ENCODE peak calls at places on chromosomes 1 and 21, in six cellular contexts. P is H1, T is right cardiac atrium, F is upper lobe of left lung, Z is body of pancreas, V is PC-9. L is an unnamed sample. For H3K9me3, the result is how much of the 10 kb centered on the place peaks cover.

GRCh38 chr1:91570105-91570448 is 69.4 kb downstream of the CDC7 start:
- DNase-seq in P (no peak), T (no peak), F (no peak), Z (no peak), V (no peak), L (no peak)

GRCh38 chr1:244394851-244395765 is 56.6 kb downstream of the ADSS2 start:
- DNase-seq in P (no peak), T (no peak), F (peak), Z (no peak), V (no peak), L (no peak)

GRCh38 chr1:185971688-185972087 is 237.5 kb downstream of the HMCN1 start:
- DNase-seq in P (no peak), T (no peak), F (no peak), Z (no peak), V (no peak), L (no peak)

GRCh38 chr21:17780539-17780938 is 38.6 kb downstream of the C21orf91 start:
- DNase-seq in P (no peak), T (no peak), F (no peak), Z (no peak), V (no peak), L (no peak)

GRCh38 chr1:209409786-209410185 is 173.7 kb upstream of the CAMK1G start:
- DNase-seq in P (no peak), T (no peak), F (no peak), Z (no peak), V (peak), L (no peak)

GRCh38 chr1:14426854-14427253 is 171.6 kb upstream of the KAZN start:
- DNase-seq in P (no peak), T (no peak), F (no peak), Z (no peak), V (no peak), L (no peak)

GRCh38 chr1:108925920-108926319 is 37.4 kb downstream of the CLCC1 start:
- DNase-seq in P (no peak), T (no peak), F (no peak), Z (no peak), V (no peak), L (no peak)

GRCh38 chr1:84387480-84388163 is 10.7 kb upstream of the DNASE2B start:
- DNase-seq in P (no peak), T (no peak), F (no peak), Z (no peak), V (no peak), L (no peak)

GRCh38 chr1:154698320-154699096 is 90.5 kb upstream of the ADAR start:
- DNase-seq in P (no peak), T (no peak), F (no peak), Z (peak), V (no peak), L (no peak)

GRCh38 chr1:206004821-206005220 is 1.6 kb upstream of the RAB7B start:
- DNase-seq in P (no peak), T (no peak), F (no peak), Z (no peak), V (no peak), L (no peak)

GRCh38 chr1:200653022-200653462 is 16.7 kb downstream of the DDX59 start:
- DNase-seq in P (no peak), T (no peak), F (no peak), Z (no peak), V (no peak), L (no peak)

GRCh38 chr1:215484111-215484914 is 82.8 kb upstream of the KCTD3 start:
- DNase-seq in P (peak), T (no peak), F (no peak), Z (no peak), V (no peak), L (no peak)

GRCh38 chr1:66633128-66633527 is 99.2 kb downstream of the SGIP1 start:
- DNase-seq in P (no peak), T (no peak), F (no peak), Z (no peak), V (no peak), L (no peak)

GRCh38 chr1:41495171-41495948 is 10.9 kb upstream of the EDN2 start:
- DNase-seq in P (no peak), T (peak), F (no peak), Z (no peak), V (peak), L (no peak)

GRCh38 chr1:233010164-233010563 is 59.8 kb downstream of the NTPCR start:
- DNase-seq in P (no peak), T (no peak), F (no peak), Z (no peak), V (no peak), L (no peak)

GRCh38 chr1:99098589-99098988 is 93.9 kb upstream of the PLPPR5 start:
- DNase-seq in P (no peak), T (no peak), F (no peak), Z (no peak), V (no peak), L (no peak)
- H3K9me3 ChIP-seq in P (under half), T (under half), F (under half), Z (under half), V (under half), L (under half)

DNA sequence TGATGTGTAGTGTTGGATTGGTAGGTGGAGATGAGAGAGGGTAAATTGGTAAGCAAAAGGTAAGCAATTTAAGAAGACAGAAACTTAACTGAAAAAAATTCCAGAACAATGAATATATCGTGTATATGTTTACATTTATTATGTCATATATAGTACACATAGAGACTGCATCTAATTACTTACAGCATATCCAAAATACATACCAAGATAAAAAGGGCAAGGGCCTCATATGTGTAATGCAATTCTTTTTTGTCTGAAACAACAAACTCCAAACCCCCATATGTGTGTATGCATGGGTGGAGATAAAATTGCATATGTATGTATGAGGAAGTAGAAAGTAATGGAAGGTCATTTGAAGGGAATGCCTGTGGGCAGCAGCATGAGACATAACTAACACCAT is 4.2 kb downstream of the KRTAP20-3 start:
- DNase-seq in P (no peak), T (no peak), F (no peak), Z (no peak), V (no peak), L (no peak)
- H3K9me3 ChIP-seq in P (under half), T (under half), F (under half), Z (under half), V (under half), L (under half)

DNA sequence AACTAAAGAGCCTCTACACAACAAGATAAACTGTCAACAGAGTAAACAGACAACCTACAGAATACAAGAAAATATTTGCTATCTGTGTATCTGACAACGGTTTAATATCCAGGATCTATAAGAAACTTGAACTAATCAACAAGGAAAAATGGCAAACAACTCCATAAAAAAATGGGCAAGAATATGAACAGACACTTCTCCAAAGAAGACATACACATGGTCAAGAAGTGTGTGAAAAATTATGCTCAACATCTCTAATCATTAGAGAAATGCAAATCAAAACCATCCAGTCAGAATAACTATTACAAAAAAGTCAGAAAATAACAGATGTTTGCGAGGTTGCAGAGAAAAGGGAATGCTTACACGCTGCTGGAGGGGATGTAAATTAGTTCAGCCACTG is 8.0 kb downstream of the ZNF670 start:
- DNase-seq in P (no peak), T (no peak), F (no peak), Z (no peak), V (no peak), L (no peak)
- H3K9me3 ChIP-seq in P (under half), T (under half), F (under half), Z (under half), V (under half), L (half or more)

DNA sequence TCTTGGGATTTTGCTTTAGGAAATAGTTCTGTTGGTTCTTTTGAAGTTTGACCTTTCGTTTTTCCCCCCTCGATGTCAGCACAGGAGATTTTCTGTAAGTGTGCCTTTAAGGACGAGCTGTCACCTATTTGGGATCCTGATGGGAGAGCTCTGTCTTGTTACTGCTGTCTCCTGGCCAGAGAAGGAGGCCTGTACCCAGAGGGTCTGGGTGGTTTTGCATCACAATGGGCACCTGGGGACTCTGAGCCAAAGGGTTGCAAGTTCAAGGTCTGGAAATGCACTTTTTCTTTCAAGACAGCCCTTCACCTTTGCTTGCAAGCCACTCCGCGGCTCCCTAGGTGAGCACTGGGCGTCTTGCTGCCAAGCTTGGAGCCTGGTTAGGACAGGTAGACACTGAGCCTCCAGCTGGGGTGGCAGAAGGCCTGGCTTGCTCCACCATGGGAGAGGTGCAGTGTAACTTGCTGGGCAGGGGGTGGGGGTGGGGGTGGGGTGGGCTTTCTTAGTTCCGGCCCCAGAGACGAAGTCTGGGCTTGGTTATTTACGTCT is 2.9 kb downstream of the AJAP1 start:
- DNase-seq in P (no peak), T (peak), F (no peak), Z (no peak), V (no peak), L (no peak)
- H3K9me3 ChIP-seq in P (under half), T (under half), F (under half), Z (under half), V (under half), L (under half)

L was measured in spleen.